ENCODE peak calls at places on chromosomes 13 and 19, in eight cellular contexts. H is body of pancreas, R is BE2C, X is hepatocyte, Z is K562, B is fibroblast of the aortic adventitia, W is uterus, I is fibroblast of mammary gland. J is an unnamed sample.

GRCh38 chr13:42041017-42041683 is 7.3 kb upstream of the DGKH start:
- DNase-seq in Z (peak), X (peak), I (peak), R (peak), W (peak), B (peak), H (peak), J (peak)

GRCh38 chr13:36086117-36086516 is 45.1 kb downstream of the DCLK1 start:
- DNase-seq in H (no peak), R (peak), Z (no peak), W (no peak), X (no peak), I (no peak), B (no peak), J (no peak)

GRCh38 chr19:28727133-28727834 is 485.7 kb downstream of the UQCRFS1 start:
- DNase-seq in Z (peak), B (peak), I (peak), W (no peak), R (no peak), H (no peak), X (no peak), J (no peak)

GRCh38 chr13:94195715-94196114 is 283.8 kb downstream of the DCT start:
- DNase-seq in X (peak), B (peak), W (no peak), R (no peak), H (no peak), I (peak), Z (no peak), J (no peak)

GRCh38 chr13:50798923-50799322 is 44.6 kb downstream of the DLEU7 start:
- DNase-seq in H (no peak), Z (no peak), W (no peak), R (no peak), I (peak), X (no peak), B (peak), J (peak)

GRCh38 chr13:112894423-112894672 is 74.7 kb upstream of the MCF2L start:
- DNase-seq in X (no peak), I (no peak), R (no peak), W (no peak), H (no peak), B (no peak), Z (no peak), J (peak)

GRCh38 chr19:34985249-34986022 is 14.7 kb upstream of the GRAMD1A start:
- DNase-seq in W (no peak), X (no peak), Z (no peak), H (peak), I (peak), B (peak), R (peak), J (no peak)

GRCh38 chr19:30206187-30206586 is 166.0 kb upstream of the ZNF536 start:
- DNase-seq in X (no peak), B (no peak), Z (no peak), I (no peak), H (no peak), W (no peak), R (no peak), J (no peak)

GRCh38 chr19:11964496-11964857 is 363 bp upstream of the ZNF763 start:
- DNase-seq in X (no peak), Z (no peak), H (no peak), W (no peak), R (peak), I (no peak), B (no peak), J (no peak)

GRCh38 chr19:36215276-36216171 is 618 bp downstream of the ZNF146 start:
- DNase-seq in W (no peak), X (peak), B (peak), H (no peak), I (peak), Z (no peak), R (peak), J (peak)

GRCh38 chr13:109152941-109153340 is 523.5 kb downstream of the MYO16 start:
- DNase-seq in R (no peak), B (no peak), X (no peak), I (no peak), H (no peak), W (no peak), Z (no peak), J (no peak)

GRCh38 chr19:42051166-42052115 is 18.6 kb downstream of the GRIK5 start:
- DNase-seq in H (no peak), I (peak), Z (no peak), R (no peak), B (no peak), W (no peak), X (peak), J (no peak)

GRCh38 chr13:63490149-63490548 is 2074.5 kb upstream of the PCDH20 start:
- DNase-seq in Z (no peak), R (no peak), X (no peak), B (no peak), W (no peak), H (no peak), I (no peak), J (no peak)

GRCh38 chr13:65946387-65946786 is 1283.7 kb downstream of the PCDH9 start:
- DNase-seq in Z (no peak), W (no peak), B (no peak), R (no peak), X (no peak), H (no peak), I (no peak), J (no peak)

GRCh38 chr13:82800391-82800790 is 1081.9 kb downstream of the SLITRK1 start:
- DNase-seq in R (no peak), B (no peak), H (no peak), I (peak), W (no peak), Z (no peak), X (no peak), J (no peak)

GRCh38 chr13:79434578-79434977 is 28.5 kb upstream of the RBM26 start:
- DNase-seq in X (no peak), Z (no peak), R (no peak), W (no peak), B (peak), H (no peak), I (peak), J (no peak)

GRCh38 chr13:66887088-66887487 is 343.0 kb downstream of the PCDH9 start:
- DNase-seq in Z (no peak), B (peak), X (no peak), R (peak), W (no peak), I (peak), H (no peak), J (no peak)

GRCh38 chr13:114151031-114151430 is 18.6 kb upstream of the RASA3 start:
- DNase-seq in Z (no peak), W (no peak), H (no peak), X (no peak), B (no peak), I (no peak), R (no peak), J (no peak)

GRCh38 chr19:48458016-48458415 is 2.6 kb downstream of the KCNJ14 start:
- DNase-seq in H (no peak), I (peak), B (no peak), R (no peak), W (no peak), X (no peak), Z (no peak), J (peak)

GRCh38 chr13:113956571-113956970 is 17.3 kb downstream of the C13orf46 start:
- DNase-seq in R (no peak), B (no peak), I (no peak), H (no peak), X (no peak), W (no peak), Z (no peak), J (no peak)

GRCh38 chr13:37289212-37289935 is 183.9 kb upstream of the CSNK1A1L start:
- DNase-seq in R (no peak), W (no peak), H (no peak), B (no peak), Z (no peak), X (no peak), I (no peak), J (no peak)

GRCh38 chr19:49776371-49776764 is 9.6 kb downstream of the AP2A1 start:
- DNase-seq in X (no peak), H (no peak), B (no peak), Z (no peak), W (no peak), I (no peak), R (no peak), J (no peak)

GRCh38 chr19:51709575-51709974 is 14.2 kb downstream of the HAS1 start:
- DNase-seq in I (no peak), R (no peak), B (no peak), W (no peak), Z (no peak), X (no peak), H (no peak), J (no peak)

GRCh38 chr19:12731337-12731736 is 3.1 kb downstream of the TRIR start:
- DNase-seq in W (no peak), H (no peak), X (no peak), R (no peak), Z (no peak), I (no peak), B (no peak), J (no peak)

GRCh38 chr13:20400774-20401173 is 124.9 kb downstream of the CRYL1 start:
- DNase-seq in W (no peak), X (no peak), Z (no peak), R (no peak), H (no peak), I (peak), B (peak), J (peak)

GRCh38 chr13:93029536-93029935 is 197.1 kb upstream of the GPC6 start:
- DNase-seq in Z (no peak), H (no peak), X (no peak), I (peak), B (peak), W (no peak), R (no peak), J (no peak)

GRCh38 chr13:32501058-32501457 is 37.5 kb downstream of the N4BP2L2 start:
- DNase-seq in X (no peak), W (no peak), R (no peak), I (peak), H (no peak), Z (no peak), B (no peak), J (no peak)

GRCh38 chr19:49570138-49570856 is 10.1 kb downstream of the NOSIP start:
- DNase-seq in B (peak), H (peak), W (peak), R (peak), Z (peak), I (peak), X (peak), J (peak)

GRCh38 chr13:94968040-94968756 is 255.9 kb upstream of the SOX21 start:
- DNase-seq in Z (no peak), R (peak), B (no peak), I (no peak), W (no peak), H (no peak), X (peak), J (no peak)

GRCh38 chr13:43005460-43006236 is 13.6 kb upstream of the EPSTI1 start:
- DNase-seq in B (peak), Z (no peak), I (peak), W (no peak), X (no peak), R (no peak), H (no peak), J (no peak)

GRCh38 chr19:45769821-45770191 is 754 bp upstream of the SIX5 start:
- DNase-seq in H (peak), B (peak), R (no peak), I (peak), Z (no peak), X (peak), W (peak), J (no peak)

GRCh38 chr13:34748078-34748477 is 194.0 kb upstream of the NBEA start:
- DNase-seq in R (no peak), H (peak), Z (no peak), X (no peak), I (peak), W (peak), B (peak), J (peak)

GRCh38 chr13:38687246-38688229 is 661 bp downstream of the FREM2 start:
- DNase-seq in X (peak), I (peak), B (no peak), H (peak), R (no peak), Z (no peak), W (no peak), J (no peak)

GRCh38 chr13:106566682-106567420 is 1.1 kb downstream of the ARGLU1 start:
- DNase-seq in B (peak), Z (no peak), X (peak), W (peak), R (peak), H (peak), I (peak), J (peak)

GRCh38 chr19:39969681-39970423 is 1.1 kb upstream of the PSMC4 start:
- DNase-seq in R (no peak), H (no peak), B (no peak), Z (no peak), X (no peak), W (no peak), I (no peak), J (no peak)
- H3K4me3 ChIP-seq in R (peak), H (peak), B (peak), Z (peak), X (peak), W (peak), I (peak), J (peak)

GRCh38 chr19:6480843-6481415 is 658 bp downstream of the DENND1C start:
- DNase-seq in R (no peak), Z (no peak), B (no peak), I (no peak), X (no peak), W (no peak), H (no peak), J (peak)
- H3K4me3 ChIP-seq in R (no peak), Z (no peak), B (no peak), I (no peak), X (no peak), W (no peak), H (no peak), J (peak)

GRCh38 chr19:40723661-40724254 is 6.8 kb downstream of the ITPKC start:
- DNase-seq in H (no peak), W (no peak), Z (no peak), B (no peak), R (no peak), I (no peak), X (no peak), J (no peak)

GRCh38 chr19:40721936-40722661 is 5.2 kb downstream of the ITPKC start:
- DNase-seq in I (peak), R (no peak), Z (no peak), H (no peak), B (no peak), W (no peak), X (no peak), J (no peak)

GRCh38 chr19:40718774-40719391 is 2.0 kb downstream of the ITPKC start:
- DNase-seq in W (peak), B (peak), X (peak), I (peak), R (no peak), H (peak), Z (peak), J (no peak)

GRCh38 chr19:40719414-40719894 is 2.5 kb downstream of the ITPKC start:
- DNase-seq in H (no peak), I (peak), Z (no peak), W (no peak), X (no peak), B (no peak), R (no peak), J (no peak)

DNA sequence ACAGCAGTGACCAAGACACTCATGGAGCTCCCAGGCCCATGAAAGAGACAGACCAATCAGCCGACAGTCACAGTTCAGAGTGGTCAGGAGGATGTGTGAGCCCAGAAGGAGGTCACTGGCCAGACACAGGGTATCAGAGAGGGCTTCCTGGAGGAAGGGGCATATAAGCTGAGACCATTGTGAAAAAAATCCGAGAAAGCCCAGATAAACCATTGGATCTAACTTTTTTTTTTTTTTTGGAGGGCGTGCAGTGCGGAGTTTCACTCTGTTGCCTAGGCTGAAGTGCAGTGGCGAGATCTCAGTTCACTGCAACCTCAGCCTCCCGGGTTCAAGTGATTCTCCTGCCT is 4.2 kb downstream of the ITPKC start:
- DNase-seq in B (no peak), I (peak), X (no peak), R (no peak), H (no peak), Z (no peak), W (no peak), J (no peak)
- H3K4me3 ChIP-seq in B (peak), I (peak), X (peak), R (no peak), H (no peak), Z (no peak), W (peak), J (no peak)

GRCh38 chr19:17243854-17244617 is 1.7 kb downstream of the NR2F6 start:
- DNase-seq in I (peak), W (peak), R (peak), B (peak), H (peak), Z (peak), X (peak), J (no peak)
- H3K4me3 ChIP-seq in I (peak), W (peak), R (peak), B (peak), H (peak), Z (peak), X (peak), J (no peak)

DNA sequence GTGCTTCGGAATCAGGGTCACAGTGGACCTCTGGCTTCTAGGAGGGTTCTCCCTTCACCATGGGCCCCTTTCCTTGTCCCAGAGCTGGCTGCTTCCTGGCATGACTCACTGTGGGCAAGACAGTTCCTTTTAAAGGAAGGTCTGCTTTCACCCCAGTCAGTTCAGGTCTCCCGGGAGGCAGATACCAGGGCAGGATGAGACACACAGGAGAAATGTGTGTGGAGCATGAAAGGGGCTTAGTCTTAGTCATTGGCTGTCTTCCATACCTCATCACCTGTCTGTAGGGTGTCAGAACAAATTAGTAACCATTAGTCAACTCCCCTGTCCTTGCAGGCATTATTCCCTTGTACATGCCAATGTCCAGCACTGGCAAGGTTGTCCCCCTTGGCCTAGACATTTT is 76.9 kb upstream of the MEDAG start:
- DNase-seq in I (peak), R (no peak), B (peak), Z (no peak), H (no peak), W (no peak), X (peak), J (peak)
- H3K4me3 ChIP-seq in I (no peak), R (no peak), B (no peak), Z (no peak), H (no peak), W (no peak), X (no peak), J (no peak)

GRCh38 chr19:33297401-33298145 is 4.8 kb downstream of the CEBPA start:
- DNase-seq in W (peak), H (no peak), I (no peak), X (peak), B (no peak), Z (no peak), R (no peak), J (peak)

GRCh38 chr19:33301011-33301899 is 1.1 kb downstream of the CEBPA start:
- DNase-seq in H (peak), I (no peak), W (peak), B (no peak), X (no peak), R (no peak), Z (no peak), J (peak)

GRCh38 chr19:33300016-33300981 is 2.0 kb downstream of the CEBPA start:
- DNase-seq in W (no peak), H (no peak), B (peak), X (no peak), R (no peak), Z (no peak), I (no peak), J (peak)

GRCh38 chr19:33298146-33298911 is 4.0 kb downstream of the CEBPA start:
- DNase-seq in B (no peak), Z (no peak), X (peak), H (no peak), W (no peak), R (no peak), I (no peak), J (peak)

DNA sequence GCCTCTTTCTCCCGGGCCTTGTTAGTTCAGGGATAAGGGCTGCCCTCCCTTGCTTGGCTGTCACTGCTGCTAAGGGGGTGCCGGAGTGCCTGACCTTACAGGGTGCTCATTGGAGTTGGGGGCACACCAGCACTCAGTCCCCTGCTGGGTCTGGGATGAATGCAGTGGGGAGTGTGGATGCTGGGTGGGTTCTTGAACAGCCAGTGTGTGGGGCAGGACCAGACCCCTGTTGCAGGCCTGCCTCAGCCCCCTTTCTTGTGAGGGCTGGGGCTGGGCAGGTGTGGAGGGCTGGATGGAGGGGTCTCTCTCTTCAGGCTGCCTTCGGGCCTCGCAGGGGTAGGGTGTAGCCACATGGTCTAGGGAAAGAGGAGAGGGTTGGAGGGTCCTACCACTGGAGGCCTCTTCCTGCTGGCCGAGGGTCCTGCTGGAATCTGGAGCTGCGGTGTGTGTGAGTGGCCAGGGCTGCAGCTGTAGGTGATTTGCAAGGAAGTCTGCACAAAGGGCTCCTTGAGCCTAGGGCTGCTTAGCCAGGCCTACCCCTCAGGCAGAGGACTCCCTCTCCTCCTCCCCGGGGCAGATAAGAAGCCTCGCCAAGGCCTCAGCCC is 3.2 kb downstream of the CEBPA start:
- DNase-seq in H (no peak), Z (no peak), I (no peak), R (no peak), B (no peak), W (no peak), X (no peak), J (peak)
- H3K4me3 ChIP-seq in H (no peak), Z (no peak), I (no peak), R (no peak), B (no peak), W (no peak), X (no peak), J (peak)

GRCh38 chr19:18425515-18426415 is 6.6 kb downstream of the SSBP4 start:
- DNase-seq in B (peak), R (peak), Z (no peak), I (peak), W (peak), H (no peak), X (no peak), J (no peak)
- H3K4me3 ChIP-seq in B (peak), R (no peak), Z (no peak), I (no peak), W (no peak), H (no peak), X (no peak), J (no peak)

GRCh38 chr19:2976609-2977000 is 759 bp upstream of the TLE6 start:
- DNase-seq in B (no peak), Z (no peak), H (no peak), I (no peak), R (peak), W (no peak), X (no peak), J (no peak)
- H3K4me3 ChIP-seq in B (peak), Z (peak), H (peak), I (peak), R (peak), W (peak), X (peak), J (peak)